ENCODE peak calls at places on chromosomes 1 and 21, in eight cellular contexts. E is ureter, P is head of caudate nucleus, K is esophagus squamous epithelium, R is Kasumi-1, F is cardiac fibroblast, G is neuronal stem cell, B is kidney tubule cell. I is an unnamed sample.

GRCh38 chr1:26218906-26219494 is 15.0 kb upstream of the CEP85 start:
- DNase-seq in E (no peak), P (no peak), K (no peak), R (no peak), F (no peak), G (no peak), B (peak), I (no peak)

GRCh38 chr1:113147073-113147625 is 74.2 kb downstream of the LRIG2 start:
- DNase-seq in E (no peak), P (no peak), K (no peak), R (no peak), F (no peak), G (no peak), B (no peak), I (no peak)

GRCh38 chr1:183689770-183690204 is 36.7 kb upstream of the APOBEC4 start:
- DNase-seq in E (no peak), P (no peak), K (no peak), R (peak), F (no peak), G (no peak), B (peak), I (no peak)

GRCh38 chr1:226562989-226563388 is 14.4 kb downstream of the STUM start:
- DNase-seq in E (no peak), P (no peak), K (no peak), R (no peak), F (no peak), G (no peak), B (no peak), I (no peak)

GRCh38 chr1:44941424-44942324 is 44.7 kb downstream of the EIF2B3 start:
- DNase-seq in E (no peak), P (no peak), K (no peak), R (no peak), F (no peak), G (no peak), B (no peak), I (no peak)

GRCh38 chr1:219446288-219446687 is 166.6 kb downstream of the ZC3H11B start:
- DNase-seq in E (no peak), P (no peak), K (no peak), R (no peak), F (no peak), G (no peak), B (peak), I (no peak)

GRCh38 chr21:31132574-31133242 is 94.4 kb upstream of the KRTAP19-8 start:
- DNase-seq in E (no peak), P (no peak), K (no peak), R (peak), F (peak), G (no peak), B (no peak), I (no peak)

GRCh38 chr1:172699111-172699510 is 40.2 kb downstream of the FASLG start:
- DNase-seq in E (no peak), P (no peak), K (no peak), R (peak), F (peak), G (no peak), B (peak), I (no peak)

GRCh38 chr1:223683586-223684487 is 18.3 kb upstream of the CAPN8 start:
- DNase-seq in E (peak), P (peak), K (no peak), R (peak), F (peak), G (peak), B (peak), I (no peak)

GRCh38 chr1:240074422-240074821 is 17.3 kb upstream of the FMN2 start:
- DNase-seq in E (no peak), P (no peak), K (no peak), R (no peak), F (no peak), G (no peak), B (no peak), I (no peak)

GRCh38 chr21:33418686-33419085 is 15.5 kb downstream of the IFNGR2 start:
- DNase-seq in E (no peak), P (no peak), K (no peak), R (no peak), F (peak), G (no peak), B (no peak), I (no peak)

GRCh38 chr1:31227891-31228290 is 11.8 kb downstream of the NKAIN1 start:
- DNase-seq in E (no peak), P (peak), K (no peak), R (no peak), F (no peak), G (peak), B (no peak), I (no peak)

GRCh38 chr1:244214009-244214967 is 163.2 kb downstream of the ZBTB18 start:
- DNase-seq in E (no peak), P (no peak), K (no peak), R (no peak), F (peak), G (no peak), B (peak), I (no peak)

GRCh38 chr21:33948096-33948950 is 32.7 kb upstream of the ATP5PO start:
- DNase-seq in E (peak), P (peak), K (peak), R (peak), F (peak), G (peak), B (peak), I (no peak)

GRCh38 chr21:37370152-37371040 is 3.8 kb downstream of the DYRK1A start:
- DNase-seq in E (no peak), P (no peak), K (no peak), R (peak), F (peak), G (no peak), B (no peak), I (no peak)

GRCh38 chr1:29830916-29831315 is 594.6 kb downstream of the PTPRU start:
- DNase-seq in E (no peak), P (no peak), K (no peak), R (no peak), F (no peak), G (no peak), B (no peak), I (peak)

GRCh38 chr1:225911207-225912130 is 12.6 kb downstream of the PYCR2 start:
- DNase-seq in E (peak), P (peak), K (no peak), R (peak), F (peak), G (peak), B (peak), I (no peak)

GRCh38 chr1:172893146-172893841 is 157.4 kb downstream of the TNFSF18 start:
- DNase-seq in E (no peak), P (no peak), K (no peak), R (no peak), F (peak), G (no peak), B (no peak), I (no peak)

GRCh38 chr1:10717296-10718082 is 79.0 kb downstream of the CASZ1 start:
- DNase-seq in E (no peak), P (no peak), K (no peak), R (no peak), F (no peak), G (no peak), B (no peak), I (no peak)

GRCh38 chr21:41956926-41957729 is 3.3 kb upstream of the C2CD2 start:
- DNase-seq in E (no peak), P (peak), K (no peak), R (peak), F (peak), G (no peak), B (peak), I (peak)

GRCh38 chr1:94607398-94607797 is 65.8 kb upstream of the F3 start:
- DNase-seq in E (no peak), P (no peak), K (no peak), R (no peak), F (no peak), G (no peak), B (peak), I (no peak)

GRCh38 chr1:97758589-97759057 is 162.2 kb downstream of the DPYD start:
- DNase-seq in E (no peak), P (no peak), K (no peak), R (no peak), F (peak), G (no peak), B (no peak), I (no peak)

GRCh38 chr21:42513151-42513984 is at the start of gene SLC37A1:
- DNase-seq in E (peak), P (no peak), K (no peak), R (peak), F (no peak), G (no peak), B (peak), I (peak)

GRCh38 chr1:115977481-115978258 is 1.4 kb downstream of the SLC22A15 start:
- DNase-seq in E (no peak), P (no peak), K (no peak), R (peak), F (peak), G (no peak), B (peak), I (no peak)

GRCh38 chr21:45004481-45005263 is 64.8 kb downstream of the SLX9 start:
- DNase-seq in E (no peak), P (no peak), K (no peak), R (no peak), F (no peak), G (no peak), B (peak), I (no peak)

GRCh38 chr1:183242556-183242955 is 56.5 kb downstream of the LAMC2 start:
- DNase-seq in E (no peak), P (no peak), K (no peak), R (no peak), F (peak), G (no peak), B (no peak), I (no peak)

GRCh38 chr21:28608646-28609045 is 384.0 kb downstream of the LTN1 start:
- DNase-seq in E (no peak), P (no peak), K (no peak), R (no peak), F (no peak), G (no peak), B (no peak), I (no peak)

GRCh38 chr1:234699795-234700665 is 90.1 kb upstream of the IRF2BP2 start:
- DNase-seq in E (no peak), P (no peak), K (no peak), R (no peak), F (peak), G (no peak), B (peak), I (no peak)

GRCh38 chr1:25797939-25798338 is 2.1 kb upstream of the SELENON start:
- DNase-seq in E (no peak), P (no peak), K (no peak), R (peak), F (peak), G (no peak), B (peak), I (no peak)

GRCh38 chr1:66282343-66282852 is 251.6 kb upstream of the SGIP1 start:
- DNase-seq in E (no peak), P (no peak), K (no peak), R (no peak), F (peak), G (no peak), B (peak), I (no peak)

GRCh38 chr1:232620356-232620841 is 9.5 kb downstream of the SIPA1L2 start:
- DNase-seq in E (peak), P (peak), K (no peak), R (peak), F (peak), G (no peak), B (peak), I (no peak)

GRCh38 chr1:205421728-205422127 is at the start of gene LEMD1:
- DNase-seq in E (no peak), P (no peak), K (no peak), R (no peak), F (no peak), G (no peak), B (no peak), I (no peak)

GRCh38 chr21:36749935-36750578 is 51.1 kb downstream of the SIM2 start:
- DNase-seq in E (no peak), P (no peak), K (no peak), R (no peak), F (peak), G (peak), B (peak), I (no peak)

GRCh38 chr1:38287547-38287946 is 241.0 kb upstream of the POU3F1 start:
- DNase-seq in E (no peak), P (no peak), K (no peak), R (no peak), F (no peak), G (no peak), B (no peak), I (no peak)

GRCh38 chr21:39114871-39115658 is 68.2 kb downstream of the PSMG1 start:
- DNase-seq in E (peak), P (no peak), K (no peak), R (no peak), F (peak), G (no peak), B (peak), I (no peak)